ENCODE peak calls at places on chromosomes 3 and 15, in nine cellular contexts. I, S, H, U, X, B, Y, N and G are unnamed samples.

GRCh38 chr3:71064288-71064975 is 519.1 kb downstream of the FOXP1 start:
- DNase-seq in I (peak; percentile 76), S (peak; percentile 60), H (peak; percentile 67), U (peak; percentile 63), X (no peak), B (peak; percentile 62), Y (peak; percentile 68), N (peak; percentile 33), G (no peak)

GRCh38 chr15:48374472-48374871 is 43.2 kb downstream of the DUT start:
- DNase-seq in I (no peak), S (no peak), H (no peak), U (no peak), X (no peak), B (no peak), Y (peak; percentile 22), N (no peak), G (no peak)

GRCh38 chr3:74267583-74268184 is 346.8 kb downstream of the CNTN3 start:
- DNase-seq in I (peak; percentile 7), S (peak; percentile 56), H (peak; percentile 69), U (peak; percentile 21), X (no peak), B (peak; percentile 19), Y (peak; percentile 63), N (peak; percentile 1), G (no peak)

GRCh38 chr15:99121207-99121606 is 16.3 kb downstream of the SYNM start:
- DNase-seq in I (no peak), S (no peak), H (no peak), U (no peak), X (no peak), B (no peak), Y (no peak), N (no peak), G (no peak)

GRCh38 chr3:169604568-169604967 is 58.9 kb downstream of the MECOM start:
- DNase-seq in I (no peak), S (peak; percentile 3), H (peak; percentile 5), U (no peak), X (no peak), B (no peak), Y (no peak), N (no peak), G (no peak)

GRCh38 chr3:98709433-98709832 is 53.7 kb upstream of the ST3GAL6 start:
- DNase-seq in I (no peak), S (no peak), H (no peak), U (no peak), X (no peak), B (no peak), Y (no peak), N (no peak), G (no peak)

GRCh38 chr3:161171639-161172552 is 49.2 kb upstream of the NMD3 start:
- DNase-seq in I (peak; percentile 50), S (peak; percentile 33), H (peak; percentile 50), U (no peak), X (no peak), B (no peak), Y (no peak), N (no peak), G (no peak)

GRCh38 chr3:160475889-160476288 is 26.3 kb upstream of the TRIM59 start:
- DNase-seq in I (no peak), S (no peak), H (peak; percentile 50), U (no peak), X (no peak), B (no peak), Y (peak; percentile 31), N (no peak), G (no peak)

GRCh38 chr3:126501736-126502135 is 15.8 kb downstream of the UROC1 start:
- DNase-seq in I (no peak), S (no peak), H (no peak), U (no peak), X (no peak), B (no peak), Y (no peak), N (no peak), G (no peak)

GRCh38 chr3:50246517-50246954 is 10.5 kb downstream of the GNAI2 start:
- DNase-seq in I (peak; percentile 78), S (peak; percentile 81), H (peak; percentile 96), U (peak; percentile 43), X (no peak), B (peak; percentile 55), Y (peak; percentile 92), N (peak; percentile 57), G (no peak)

GRCh38 chr3:157518881-157519280 is 15.7 kb upstream of the VEPH1 start:
- DNase-seq in I (no peak), S (no peak), H (no peak), U (no peak), X (no peak), B (no peak), Y (no peak), N (no peak), G (no peak)

GRCh38 chr15:33211409-33211808 is 16.9 kb upstream of the FMN1 start:
- DNase-seq in I (no peak), S (peak; percentile 4), H (peak; percentile 52), U (peak; percentile 51), X (no peak), B (peak; percentile 31), Y (no peak), N (no peak), G (peak; percentile 73)

GRCh38 chr15:66096711-66097058 is 156.9 kb downstream of the MEGF11 start:
- DNase-seq in I (no peak), S (no peak), H (no peak), U (no peak), X (no peak), B (no peak), Y (no peak), N (no peak), G (no peak)

GRCh38 chr15:74799843-74800558 is 12.6 kb upstream of the LMAN1L start:
- DNase-seq in I (peak; percentile 52), S (peak; percentile 55), H (peak; percentile 66), U (peak; percentile 86), X (peak; percentile 86), B (peak; percentile 91), Y (peak; percentile 52), N (peak; percentile 95), G (peak; percentile 34)

GRCh38 chr3:187197255-187197654 is at the start of gene RTP1:
- DNase-seq in I (no peak), S (no peak), H (no peak), U (no peak), X (no peak), B (no peak), Y (no peak), N (no peak), G (no peak)

GRCh38 chr3:12999147-13000140 is 73.8 kb downstream of the IQSEC1 start:
- DNase-seq in I (no peak), S (no peak), H (peak; percentile 30), U (peak; percentile 95), X (peak; percentile 80), B (peak; percentile 93), Y (no peak), N (no peak), G (no peak)

GRCh38 chr3:133097214-133097613 is 59.0 kb downstream of the TMEM108 start:
- DNase-seq in I (no peak), S (no peak), H (peak; percentile 49), U (no peak), X (no peak), B (no peak), Y (peak; percentile 57), N (no peak), G (no peak)

GRCh38 chr3:127743676-127744075 is 70.9 kb downstream of the ABTB1 start:
- DNase-seq in I (no peak), S (no peak), H (no peak), U (no peak), X (no peak), B (no peak), Y (no peak), N (no peak), G (no peak)